ENCODE peak calls at places on chromosomes 6 and 20, in five cellular contexts. A, F, D, R and E are unnamed samples.

GRCh38 chr6:41404221-41404866 is 68.9 kb downstream of the NCR2 start:
- DNase-seq in A (no peak), F (no peak), D (no peak), R (no peak), E (no peak)

GRCh38 chr6:6686748-6687601 is 98.5 kb downstream of the LY86 start:
- DNase-seq in A (peak; percentile 60), F (no peak), D (peak; percentile 95), R (no peak), E (peak; percentile 93)

GRCh38 chr6:45045253-45045601 is 282.9 kb upstream of the RUNX2 start:
- DNase-seq in A (no peak), F (no peak), D (no peak), R (no peak), E (no peak)

GRCh38 chr20:52231230-52231746 is 39.7 kb upstream of the ZFP64 start:
- DNase-seq in A (no peak), F (no peak), D (peak; percentile 79), R (no peak), E (no peak)

GRCh38 chr6:133749427-133749826 is 139.5 kb upstream of the TCF21 start:
- DNase-seq in A (no peak), F (no peak), D (no peak), R (no peak), E (no peak)

GRCh38 chr6:79946242-79946641 is 1.1 kb downstream of the ELOVL4 start:
- DNase-seq in A (no peak), F (no peak), D (peak; percentile 23), R (no peak), E (peak; percentile 44)

GRCh38 chr6:84771732-84772131 is 7.3 kb upstream of the TBX18 start:
- DNase-seq in A (no peak), F (no peak), D (peak; percentile 41), R (no peak), E (peak; percentile 38)

GRCh38 chr6:40936810-40937209 is 102.2 kb downstream of the UNC5CL start:
- DNase-seq in A (peak; percentile 78), F (no peak), D (peak; percentile 67), R (peak; percentile 60), E (peak; percentile 97)

GRCh38 chr6:49269190-49269589 is 193.9 kb downstream of the MMUT start:
- DNase-seq in A (peak; percentile 14), F (no peak), D (peak; percentile 3), R (no peak), E (no peak)

GRCh38 chr6:15464211-15464725 is 198.6 kb downstream of the DTNBP1 start:
- DNase-seq in A (no peak), F (peak; percentile 49), D (peak; percentile 36), R (no peak), E (peak; percentile 23)

GRCh38 chr6:4511626-4512010 is 264.6 kb upstream of the CDYL start:
- DNase-seq in A (no peak), F (no peak), D (no peak), R (no peak), E (no peak)

GRCh38 chr6:33702345-33702977 is 9.0 kb downstream of the UQCC2 start:
- DNase-seq in A (no peak), F (no peak), D (peak; percentile 57), R (peak; percentile 29), E (peak; percentile 81)